ENCODE peak calls at places on chromosomes 16 and 17, in six cellular contexts. I is OCI-LY7, Y is PC-3, D is thoracic aorta, F is body of pancreas, V is dorsolateral prefrontal cortex. J is an unnamed sample.

GRCh38 chr16:23174622-23175021 is 7.9 kb upstream of the SCNN1G start:
- DNase-seq in I (no peak), Y (peak), D (no peak), F (no peak), V (no peak), J (no peak)

GRCh38 chr16:74691093-74691855 is 9.4 kb downstream of the MLKL start:
- DNase-seq in I (no peak), Y (no peak), D (no peak), F (no peak), V (no peak), J (no peak)

GRCh38 chr16:11004957-11005610 is 60.7 kb downstream of the CLEC16A start:
- DNase-seq in I (no peak), Y (peak), D (no peak), F (no peak), V (no peak), J (no peak)

GRCh38 chr16:3012828-3013420 is at the start of gene CLDN9:
- DNase-seq in I (no peak), Y (peak), D (no peak), F (peak), V (no peak), J (no peak)

GRCh38 chr16:12576878-12577277 is 226.8 kb downstream of the CPPED1 start:
- DNase-seq in I (no peak), Y (no peak), D (no peak), F (no peak), V (peak), J (no peak)

GRCh38 chr17:50203589-50204345 is 2.3 kb upstream of the COL1A1 start:
- DNase-seq in I (no peak), Y (no peak), D (no peak), F (no peak), V (peak), J (no peak)

GRCh38 chr17:63349478-63350000 is 96.6 kb downstream of the CYB561 start:
- DNase-seq in I (no peak), Y (no peak), D (no peak), F (peak), V (no peak), J (no peak)

GRCh38 chr16:86138121-86138944 is 239.4 kb downstream of the IRF8 start:
- DNase-seq in I (no peak), Y (no peak), D (no peak), F (no peak), V (no peak), J (no peak)

GRCh38 chr16:23148166-23148512 is 1.1 kb downstream of the USP31 start:
- DNase-seq in I (peak), Y (peak), D (no peak), F (no peak), V (no peak), J (no peak)

GRCh38 chr16:59470556-59470955 is 736.4 kb upstream of the GOT2 start:
- DNase-seq in I (no peak), Y (no peak), D (no peak), F (no peak), V (no peak), J (no peak)

GRCh38 chr17:1957037-1957436 is 68.1 kb downstream of the RTN4RL1 start:
- DNase-seq in I (no peak), Y (peak), D (no peak), F (no peak), V (no peak), J (no peak)

GRCh38 chr17:51799981-51800380 is 358.5 kb downstream of the CA10 start:
- DNase-seq in I (no peak), Y (no peak), D (no peak), F (no peak), V (no peak), J (no peak)

GRCh38 chr16:8798174-8798527 is 512 bp downstream of the PMM2 start:
- DNase-seq in I (peak), Y (peak), D (no peak), F (peak), V (no peak), J (no peak)

GRCh38 chr17:37546242-37546641 is 56.6 kb downstream of the DUSP14 start:
- DNase-seq in I (no peak), Y (no peak), D (no peak), F (no peak), V (no peak), J (no peak)

DNA sequence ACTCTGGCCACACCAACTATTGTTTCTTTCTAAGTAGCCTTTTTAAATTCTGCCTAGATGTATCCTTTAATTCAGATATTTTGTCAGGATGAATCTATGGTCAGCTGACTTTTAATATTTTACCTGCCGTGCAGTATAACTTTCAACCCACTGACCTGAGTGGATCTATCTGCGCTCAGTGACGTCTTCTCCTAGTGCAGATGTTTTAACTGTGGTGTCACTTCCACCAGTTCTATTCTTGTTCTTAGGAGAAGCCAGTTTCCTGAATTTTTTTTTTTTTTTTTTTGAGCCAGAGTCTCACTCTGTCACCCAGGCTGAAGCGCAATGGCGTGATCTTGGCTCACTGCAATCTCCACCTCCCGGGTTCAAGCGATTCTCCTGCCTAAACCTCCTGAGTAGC is 5.0 kb upstream of the TM4SF5 start:
- DNase-seq in I (no peak), Y (no peak), D (no peak), F (no peak), V (no peak), J (no peak)
- H3K27ac ChIP-seq in I (no peak), Y (no peak), D (no peak), F (no peak), V (no peak), J (no peak)

GRCh38 chr16:69566437-69567030 is 768 bp downstream of the NFAT5 start:
- DNase-seq in I (peak), Y (peak), D (no peak), F (peak), V (peak), J (no peak)

GRCh38 chr16:69563605-69564580 is 1.9 kb upstream of the NFAT5 start:
- DNase-seq in I (peak), Y (peak), D (no peak), F (no peak), V (no peak), J (peak)

GRCh38 chr16:69564845-69565610 is 738 bp upstream of the NFAT5 start:
- DNase-seq in I (peak), Y (no peak), D (no peak), F (no peak), V (no peak), J (no peak)

GRCh38 chr16:69567031-69567680 is 1.4 kb downstream of the NFAT5 start:
- DNase-seq in I (peak), Y (peak), D (no peak), F (peak), V (no peak), J (no peak)

GRCh38 chr16:69565611-69566436 is at the start of gene NFAT5:
- DNase-seq in I (peak), Y (peak), D (peak), F (peak), V (peak), J (peak)
- H3K27ac ChIP-seq in I (peak), Y (peak), D (peak), F (peak), V (peak), J (peak)

DNA sequence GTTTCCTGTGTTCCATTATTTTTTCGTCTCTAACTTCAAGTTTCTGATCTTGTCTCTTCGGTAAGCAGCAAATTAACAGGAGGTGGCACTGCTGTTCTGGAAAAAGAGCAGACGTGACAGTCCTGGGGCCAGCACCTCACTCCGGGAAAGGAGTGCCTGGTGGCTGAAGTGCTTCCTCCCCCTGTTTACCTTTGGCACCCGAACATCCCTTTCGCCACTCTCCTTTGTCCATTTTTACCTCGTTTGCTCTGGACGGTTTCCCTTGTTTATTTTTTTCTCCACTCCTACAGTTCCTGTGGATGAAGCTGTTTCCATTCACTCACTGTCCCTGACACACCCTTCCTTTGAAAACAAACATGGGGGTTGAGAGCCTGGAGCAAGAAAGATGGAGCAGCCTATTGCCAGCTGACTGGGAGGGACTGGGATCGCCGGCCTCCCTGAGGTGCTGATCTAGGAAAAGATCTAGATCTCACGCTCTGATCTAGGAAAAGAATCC is 12.6 kb downstream of the SAP30BP start:
- DNase-seq in I (no peak), Y (peak), D (no peak), F (no peak), V (no peak), J (no peak)
- H3K27ac ChIP-seq in I (no peak), Y (peak), D (no peak), F (no peak), V (peak), J (peak)

GRCh38 chr16:57000271-57001025 is 11.1 kb downstream of the NLRC5 start:
- DNase-seq in I (no peak), Y (peak), D (peak), F (peak), V (no peak), J (no peak)
- H3K27ac ChIP-seq in I (peak), Y (peak), D (peak), F (peak), V (no peak), J (peak)

J was measured in epithelial cell of prostate.